ENCODE peak calls at places on chromosomes 2 and 18, in nine cellular contexts. One of them, this sample, is unnamed.

GRCh38 chr2:179274749-179275148 is 10.1 kb upstream of the SESTD1 start:
- DNase-seq in mesothelial cell of epicardium: no peak
- DNase-seq in heart right ventricle: no peak
- DNase-seq in mammary epithelial cell: no peak
- DNase-seq in GM06990: no peak
- DNase-seq in HFFc6: no peak
- DNase-seq in brain microvascular endothelial cell: no peak
- DNase-seq in GM10248: no peak
- DNase-seq in RWPE1: no peak
- DNase-seq in this sample: no peak

GRCh38 chr18:36179562-36180334 is 7.5 kb upstream of the MOCOS start:
- DNase-seq in brain microvascular endothelial cell: peak; percentile 72
- DNase-seq in GM06990: no peak
- DNase-seq in mammary epithelial cell: no peak
- DNase-seq in RWPE1: no peak
- DNase-seq in GM10248: no peak
- DNase-seq in heart right ventricle: peak; percentile 71
- DNase-seq in HFFc6: no peak
- DNase-seq in mesothelial cell of epicardium: no peak
- DNase-seq in this sample: no peak

GRCh38 chr2:75560022-75560767 is 544 bp downstream of the EVA1A start:
- DNase-seq in RWPE1: peak; percentile 36
- DNase-seq in mesothelial cell of epicardium: no peak
- DNase-seq in heart right ventricle: no peak
- DNase-seq in mammary epithelial cell: peak; percentile 52
- DNase-seq in brain microvascular endothelial cell: peak; percentile 27
- DNase-seq in GM06990: no peak
- DNase-seq in GM10248: peak; percentile 37
- DNase-seq in HFFc6: no peak
- DNase-seq in this sample: no peak

GRCh38 chr2:221444106-221444505 is 128.0 kb downstream of the EPHA4 start:
- DNase-seq in GM06990: no peak
- DNase-seq in RWPE1: peak; percentile 23
- DNase-seq in mammary epithelial cell: peak; percentile 56
- DNase-seq in brain microvascular endothelial cell: peak; percentile 79
- DNase-seq in mesothelial cell of epicardium: no peak
- DNase-seq in HFFc6: peak; percentile 72
- DNase-seq in heart right ventricle: peak; percentile 24
- DNase-seq in GM10248: no peak
- DNase-seq in this sample: no peak

GRCh38 chr2:26811791-26812454 is 26.1 kb downstream of the CENPA start:
- DNase-seq in brain microvascular endothelial cell: no peak
- DNase-seq in mammary epithelial cell: no peak
- DNase-seq in GM10248: no peak
- DNase-seq in mesothelial cell of epicardium: no peak
- DNase-seq in RWPE1: no peak
- DNase-seq in HFFc6: no peak
- DNase-seq in GM06990: no peak
- DNase-seq in heart right ventricle: no peak
- DNase-seq in this sample: no peak

GRCh38 chr2:122412360-122412759 is 656.9 kb downstream of the TSN start:
- DNase-seq in GM06990: no peak
- DNase-seq in GM10248: no peak
- DNase-seq in mammary epithelial cell: no peak
- DNase-seq in RWPE1: no peak
- DNase-seq in HFFc6: no peak
- DNase-seq in heart right ventricle: no peak
- DNase-seq in brain microvascular endothelial cell: no peak
- DNase-seq in mesothelial cell of epicardium: no peak
- DNase-seq in this sample: no peak

GRCh38 chr18:6746386-6746960 is 17.0 kb downstream of the ARHGAP28 start:
- DNase-seq in brain microvascular endothelial cell: no peak
- DNase-seq in mesothelial cell of epicardium: no peak
- DNase-seq in GM10248: no peak
- DNase-seq in mammary epithelial cell: peak; percentile 33
- DNase-seq in HFFc6: no peak
- DNase-seq in heart right ventricle: no peak
- DNase-seq in GM06990: no peak
- DNase-seq in RWPE1: no peak
- DNase-seq in this sample: no peak

GRCh38 chr2:162782138-162782537 is 56.4 kb downstream of the KCNH7 start:
- DNase-seq in GM10248: no peak
- DNase-seq in mesothelial cell of epicardium: no peak
- DNase-seq in HFFc6: no peak
- DNase-seq in heart right ventricle: no peak
- DNase-seq in GM06990: no peak
- DNase-seq in RWPE1: no peak
- DNase-seq in mammary epithelial cell: no peak
- DNase-seq in brain microvascular endothelial cell: no peak
- DNase-seq in this sample: no peak

GRCh38 chr2:10831387-10831985 is 18.9 kb upstream of the PDIA6 start:
- DNase-seq in GM10248: no peak
- DNase-seq in brain microvascular endothelial cell: no peak
- DNase-seq in heart right ventricle: no peak
- DNase-seq in GM06990: no peak
- DNase-seq in mesothelial cell of epicardium: no peak
- DNase-seq in HFFc6: no peak
- DNase-seq in RWPE1: no peak
- DNase-seq in mammary epithelial cell: no peak
- DNase-seq in this sample: no peak

GRCh38 chr18:76897257-76897656 is 74.9 kb downstream of the ZNF236 start:
- DNase-seq in mesothelial cell of epicardium: no peak
- DNase-seq in RWPE1: no peak
- DNase-seq in heart right ventricle: no peak
- DNase-seq in HFFc6: no peak
- DNase-seq in GM10248: no peak
- DNase-seq in GM06990: no peak
- DNase-seq in brain microvascular endothelial cell: no peak
- DNase-seq in mammary epithelial cell: no peak
- DNase-seq in this sample: no peak

GRCh38 chr2:63047534-63048281 is 2.9 kb upstream of the OTX1 start:
- DNase-seq in mammary epithelial cell: no peak
- DNase-seq in HFFc6: no peak
- DNase-seq in RWPE1: no peak
- DNase-seq in GM10248: peak; percentile 33
- DNase-seq in mesothelial cell of epicardium: no peak
- DNase-seq in brain microvascular endothelial cell: no peak
- DNase-seq in heart right ventricle: no peak
- DNase-seq in GM06990: peak; percentile 32
- DNase-seq in this sample: peak; percentile 32

GRCh38 chr2:33081691-33082090 is 134.9 kb downstream of the LTBP1 start:
- DNase-seq in mammary epithelial cell: no peak
- DNase-seq in RWPE1: no peak
- DNase-seq in brain microvascular endothelial cell: no peak
- DNase-seq in heart right ventricle: no peak
- DNase-seq in GM06990: no peak
- DNase-seq in HFFc6: no peak
- DNase-seq in mesothelial cell of epicardium: no peak
- DNase-seq in GM10248: no peak
- DNase-seq in this sample: no peak

GRCh38 chr18:77749189-77749588 is 499.5 kb downstream of the GALR1 start:
- DNase-seq in RWPE1: no peak
- DNase-seq in GM06990: no peak
- DNase-seq in mammary epithelial cell: no peak
- DNase-seq in heart right ventricle: no peak
- DNase-seq in GM10248: no peak
- DNase-seq in brain microvascular endothelial cell: no peak
- DNase-seq in HFFc6: no peak
- DNase-seq in mesothelial cell of epicardium: no peak
- DNase-seq in this sample: no peak

GRCh38 chr2:9824956-9825720 is 18.1 kb upstream of the TAF1B start:
- DNase-seq in heart right ventricle: no peak
- DNase-seq in brain microvascular endothelial cell: no peak
- DNase-seq in GM10248: no peak
- DNase-seq in mesothelial cell of epicardium: no peak
- DNase-seq in HFFc6: no peak
- DNase-seq in GM06990: no peak
- DNase-seq in mammary epithelial cell: no peak
- DNase-seq in RWPE1: no peak
- DNase-seq in this sample: no peak

GRCh38 chr2:160368988-160369935 is 124.3 kb downstream of the RBMS1 start:
- DNase-seq in brain microvascular endothelial cell: no peak
- DNase-seq in HFFc6: no peak
- DNase-seq in GM06990: no peak
- DNase-seq in mammary epithelial cell: no peak
- DNase-seq in RWPE1: no peak
- DNase-seq in mesothelial cell of epicardium: no peak
- DNase-seq in heart right ventricle: no peak
- DNase-seq in GM10248: no peak
- DNase-seq in this sample: no peak

GRCh38 chr2:72921866-72922265 is 4.5 kb downstream of the EMX1 start:
- DNase-seq in mammary epithelial cell: no peak
- DNase-seq in heart right ventricle: no peak
- DNase-seq in RWPE1: no peak
- DNase-seq in HFFc6: no peak
- DNase-seq in brain microvascular endothelial cell: no peak
- DNase-seq in GM10248: no peak
- DNase-seq in GM06990: no peak
- DNase-seq in mesothelial cell of epicardium: no peak
- DNase-seq in this sample: no peak

GRCh38 chr2:177902395-177903160 is 170.0 kb downstream of the PDE11A start:
- DNase-seq in mesothelial cell of epicardium: no peak
- DNase-seq in mammary epithelial cell: no peak
- DNase-seq in GM06990: no peak
- DNase-seq in RWPE1: no peak
- DNase-seq in HFFc6: no peak
- DNase-seq in brain microvascular endothelial cell: no peak
- DNase-seq in heart right ventricle: no peak
- DNase-seq in GM10248: no peak
- DNase-seq in this sample: no peak

GRCh38 chr2:207135340-207135739 is 30.4 kb downstream of the KLF7 start:
- DNase-seq in HFFc6: peak; percentile 61
- DNase-seq in RWPE1: peak; percentile 54
- DNase-seq in heart right ventricle: no peak
- DNase-seq in mammary epithelial cell: no peak
- DNase-seq in GM06990: no peak
- DNase-seq in GM10248: no peak
- DNase-seq in brain microvascular endothelial cell: no peak
- DNase-seq in mesothelial cell of epicardium: no peak
- DNase-seq in this sample: no peak

GRCh38 chr2:39730685-39731302 is 48.3 kb downstream of the THUMPD2 start:
- DNase-seq in brain microvascular endothelial cell: peak; percentile 29
- DNase-seq in RWPE1: peak; percentile 26
- DNase-seq in GM06990: no peak
- DNase-seq in mammary epithelial cell: no peak
- DNase-seq in heart right ventricle: no peak
- DNase-seq in mesothelial cell of epicardium: no peak
- DNase-seq in HFFc6: peak; percentile 40
- DNase-seq in GM10248: peak; percentile 35
- DNase-seq in this sample: no peak

GRCh38 chr2:181774601-181775179 is 94.4 kb upstream of the NEUROD1 start:
- DNase-seq in RWPE1: no peak
- DNase-seq in GM06990: peak; percentile 15
- DNase-seq in heart right ventricle: no peak
- DNase-seq in GM10248: no peak
- DNase-seq in mesothelial cell of epicardium: no peak
- DNase-seq in HFFc6: no peak
- DNase-seq in mammary epithelial cell: peak; percentile 72
- DNase-seq in brain microvascular endothelial cell: peak; percentile 48
- DNase-seq in this sample: no peak

GRCh38 chr2:25493207-25493606 is 151.5 kb upstream of the DNMT3A start:
- DNase-seq in mesothelial cell of epicardium: no peak
- DNase-seq in mammary epithelial cell: no peak
- DNase-seq in heart right ventricle: no peak
- DNase-seq in brain microvascular endothelial cell: no peak
- DNase-seq in RWPE1: no peak
- DNase-seq in GM06990: no peak
- DNase-seq in HFFc6: no peak
- DNase-seq in GM10248: no peak
- DNase-seq in this sample: no peak

GRCh38 chr2:242043538-242044205 is 174.1 kb downstream of the RTP5 start:
- DNase-seq in HFFc6: no peak
- DNase-seq in mesothelial cell of epicardium: no peak
- DNase-seq in RWPE1: no peak
- DNase-seq in heart right ventricle: no peak
- DNase-seq in GM06990: no peak
- DNase-seq in GM10248: no peak
- DNase-seq in mammary epithelial cell: no peak
- DNase-seq in brain microvascular endothelial cell: no peak
- DNase-seq in this sample: no peak

GRCh38 chr2:104944495-104944894 is 90.6 kb downstream of the POU3F3 start:
- DNase-seq in mammary epithelial cell: no peak
- DNase-seq in mesothelial cell of epicardium: no peak
- DNase-seq in brain microvascular endothelial cell: no peak
- DNase-seq in heart right ventricle: no peak
- DNase-seq in GM10248: no peak
- DNase-seq in HFFc6: peak; percentile 1
- DNase-seq in RWPE1: peak; percentile 41
- DNase-seq in GM06990: no peak
- DNase-seq in this sample: no peak
- TF ChIP-seq CTCF in mammary epithelial cell: peak; percentile 37
- TF ChIP-seq CTCF in mesothelial cell of epicardium: peak; percentile 16
- TF ChIP-seq CTCF in brain microvascular endothelial cell: peak; percentile 47
- TF ChIP-seq CTCF in heart right ventricle: no peak
- TF ChIP-seq CTCF in GM10248: no peak
- TF ChIP-seq CTCF in HFFc6: peak; percentile 47
- TF ChIP-seq CTCF in RWPE1: no peak
- TF ChIP-seq CTCF in GM06990: peak; percentile 23
- TF ChIP-seq CTCF in this sample: no peak

GRCh38 chr18:63676927-63677326 is 15.2 kb upstream of the SERPINB3 start:
- DNase-seq in brain microvascular endothelial cell: no peak
- DNase-seq in mesothelial cell of epicardium: no peak
- DNase-seq in RWPE1: no peak
- DNase-seq in GM06990: no peak
- DNase-seq in HFFc6: no peak
- DNase-seq in heart right ventricle: no peak
- DNase-seq in mammary epithelial cell: no peak
- DNase-seq in GM10248: no peak
- DNase-seq in this sample: no peak
- TF ChIP-seq CTCF in brain microvascular endothelial cell: no peak
- TF ChIP-seq CTCF in mesothelial cell of epicardium: no peak
- TF ChIP-seq CTCF in RWPE1: no peak
- TF ChIP-seq CTCF in GM06990: no peak
- TF ChIP-seq CTCF in HFFc6: no peak
- TF ChIP-seq CTCF in heart right ventricle: no peak
- TF ChIP-seq CTCF in mammary epithelial cell: no peak
- TF ChIP-seq CTCF in GM10248: no peak
- TF ChIP-seq CTCF in this sample: no peak

GRCh38 chr2:80527119-80527518 is 222.6 kb upstream of the LRRTM1 start:
- DNase-seq in mammary epithelial cell: no peak
- DNase-seq in RWPE1: no peak
- DNase-seq in GM06990: no peak
- DNase-seq in heart right ventricle: no peak
- DNase-seq in brain microvascular endothelial cell: no peak
- DNase-seq in mesothelial cell of epicardium: no peak
- DNase-seq in HFFc6: no peak
- DNase-seq in GM10248: no peak
- DNase-seq in this sample: no peak
- TF ChIP-seq CTCF in mammary epithelial cell: no peak
- TF ChIP-seq CTCF in RWPE1: no peak
- TF ChIP-seq CTCF in GM06990: no peak
- TF ChIP-seq CTCF in heart right ventricle: no peak
- TF ChIP-seq CTCF in brain microvascular endothelial cell: no peak
- TF ChIP-seq CTCF in mesothelial cell of epicardium: no peak
- TF ChIP-seq CTCF in HFFc6: no peak
- TF ChIP-seq CTCF in GM10248: no peak
- TF ChIP-seq CTCF in this sample: no peak

DNA sequence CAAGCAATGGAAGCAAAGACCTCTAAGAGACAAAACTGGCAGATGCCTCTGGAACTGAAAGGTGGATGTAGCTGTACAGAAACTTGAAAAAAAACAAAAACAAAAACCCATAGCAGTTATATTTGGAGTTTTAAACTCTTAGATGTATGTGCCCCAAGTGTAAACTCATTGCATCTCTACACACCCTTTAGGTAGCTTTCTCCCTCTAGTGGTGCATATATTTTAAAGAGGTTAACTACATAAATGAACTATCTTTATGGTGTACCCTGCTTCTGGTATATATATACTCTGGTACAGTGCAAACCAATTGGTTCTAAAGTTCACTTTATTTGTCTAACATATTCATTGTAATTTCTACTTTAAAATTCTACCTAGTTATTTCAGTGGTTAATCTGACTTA is 518.2 kb downstream of the NRXN1 start:
- DNase-seq in mammary epithelial cell: no peak
- DNase-seq in heart right ventricle: no peak
- DNase-seq in GM06990: no peak
- DNase-seq in HFFc6: no peak
- DNase-seq in GM10248: no peak
- DNase-seq in mesothelial cell of epicardium: no peak
- DNase-seq in RWPE1: no peak
- DNase-seq in brain microvascular endothelial cell: no peak
- DNase-seq in this sample: no peak
- TF ChIP-seq CTCF in mammary epithelial cell: no peak
- TF ChIP-seq CTCF in heart right ventricle: no peak
- TF ChIP-seq CTCF in GM06990: peak; percentile 15
- TF ChIP-seq CTCF in HFFc6: no peak
- TF ChIP-seq CTCF in GM10248: no peak
- TF ChIP-seq CTCF in mesothelial cell of epicardium: no peak
- TF ChIP-seq CTCF in RWPE1: no peak
- TF ChIP-seq CTCF in brain microvascular endothelial cell: peak; percentile 28
- TF ChIP-seq CTCF in this sample: no peak

This sample was measured in activated B cell treated with CpG ODN at 0.5 μM for 24 hours.